ENCODE peak calls at places on chromosome 1, in nine cellular contexts. C, B, Y, P, Q, E, F, Z and U are unnamed samples.
A peak's percentile ranks its signal among the peaks of the same experiment; 100 is the strongest.

GRCh38 chr1:214213136-214213535 is 67.8 kb upstream of the SMYD2 start:
- DNase-seq in B (no peak), Y (no peak), P (no peak), C (peak; percentile 18), F (no peak), E (no peak), Z (peak; percentile 69), Q (no peak), U (peak; percentile 82)

GRCh38 chr1:11052839-11053757 is 6.1 kb upstream of the MASP2 start:
- DNase-seq in Y (no peak), E (no peak), P (no peak), B (no peak), C (no peak), F (no peak), Q (no peak), Z (peak; percentile 12), U (peak; percentile 34)

GRCh38 chr1:213724640-213725536 is 262.9 kb upstream of the PROX1 start:
- DNase-seq in C (no peak), Y (peak; percentile 50), Z (peak; percentile 59), Q (no peak), P (no peak), F (no peak), B (peak; percentile 35), E (no peak), U (peak; percentile 43)

GRCh38 chr1:56570924-56571372 is 8.4 kb downstream of the PLPP3 start:
- DNase-seq in E (no peak), Q (no peak), F (no peak), C (no peak), B (no peak), Z (no peak), P (no peak), Y (no peak), U (no peak)

GRCh38 chr1:45583666-45584350 is at the start of gene NASP:
- DNase-seq in Z (peak; percentile 86), E (peak; percentile 88), C (peak; percentile 68), Y (peak; percentile 91), P (peak; percentile 95), Q (peak; percentile 84), F (peak; percentile 90), B (peak; percentile 92), U (peak; percentile 84)

GRCh38 chr1:233613252-233614172 is at the start of gene KCNK1:
- DNase-seq in F (no peak), Y (peak; percentile 77), C (peak; percentile 65), B (peak; percentile 79), Q (no peak), E (peak; percentile 77), P (no peak), Z (peak; percentile 77), U (peak; percentile 89)

GRCh38 chr1:3353901-3354300 is 100.6 kb upstream of the ARHGEF16 start:
- DNase-seq in Q (no peak), P (no peak), B (no peak), C (no peak), Y (no peak), E (no peak), F (no peak), Z (no peak), U (no peak)

GRCh38 chr1:160723332-160723731 is 11.7 kb upstream of the CD48 start:
- DNase-seq in Z (no peak), F (no peak), Y (no peak), Q (no peak), P (no peak), E (no peak), B (no peak), C (no peak), U (no peak)

GRCh38 chr1:192814805-192815204 is 6.0 kb downstream of the RGS2 start:
- DNase-seq in B (no peak), Q (no peak), F (no peak), P (no peak), Z (no peak), C (no peak), Y (no peak), E (no peak), U (no peak)